ENCODE peak calls at places on chromosomes 1 and 21, in six cellular contexts. One of them, this sample, is unnamed.

GRCh38 chr1:21956720-21957552 is 19.8 kb upstream of the HSPG2 start:
- DNase-seq in PC-9: peak; percentile 97
- DNase-seq in AG04450: no peak
- DNase-seq in heart left ventricle: peak; percentile 87
- DNase-seq in keratinocyte: peak; percentile 98
- DNase-seq in fibroblast of villous mesenchyme: peak; percentile 24
- DNase-seq in this sample: peak; percentile 40

GRCh38 chr21:44931501-44932365 is 8.1 kb upstream of the SLX9 start:
- DNase-seq in heart left ventricle: no peak
- DNase-seq in fibroblast of villous mesenchyme: no peak
- DNase-seq in AG04450: no peak
- DNase-seq in keratinocyte: no peak
- DNase-seq in PC-9: no peak
- DNase-seq in this sample: no peak

GRCh38 chr1:30908886-30909777 is 574 bp upstream of the SDC3 start:
- DNase-seq in PC-9: no peak
- DNase-seq in keratinocyte: no peak
- DNase-seq in heart left ventricle: peak; percentile 42
- DNase-seq in AG04450: no peak
- DNase-seq in fibroblast of villous mesenchyme: no peak
- DNase-seq in this sample: no peak

GRCh38 chr1:36300526-36300925 is 5.6 kb upstream of the SH3D21 start:
- DNase-seq in fibroblast of villous mesenchyme: no peak
- DNase-seq in AG04450: no peak
- DNase-seq in PC-9: no peak
- DNase-seq in keratinocyte: peak; percentile 67
- DNase-seq in heart left ventricle: no peak
- DNase-seq in this sample: no peak

GRCh38 chr1:115144176-115144575 is 54.9 kb upstream of the TSPAN2 start:
- DNase-seq in fibroblast of villous mesenchyme: no peak
- DNase-seq in keratinocyte: no peak
- DNase-seq in heart left ventricle: no peak
- DNase-seq in AG04450: no peak
- DNase-seq in PC-9: no peak
- DNase-seq in this sample: no peak

GRCh38 chr1:228015276-228016180 is 8.7 kb downstream of the WNT3A start:
- DNase-seq in fibroblast of villous mesenchyme: peak; percentile 17
- DNase-seq in PC-9: peak; percentile 55
- DNase-seq in heart left ventricle: no peak
- DNase-seq in keratinocyte: no peak
- DNase-seq in AG04450: no peak
- DNase-seq in this sample: no peak

GRCh38 chr1:108791790-108792189 is 45.3 kb downstream of the STXBP3 start:
- DNase-seq in PC-9: no peak
- DNase-seq in AG04450: no peak
- DNase-seq in keratinocyte: no peak
- DNase-seq in fibroblast of villous mesenchyme: no peak
- DNase-seq in heart left ventricle: no peak
- DNase-seq in this sample: no peak

GRCh38 chr1:58783090-58783992 is 506 bp downstream of the JUN start:
- DNase-seq in keratinocyte: no peak
- DNase-seq in fibroblast of villous mesenchyme: peak; percentile 61
- DNase-seq in PC-9: peak; percentile 45
- DNase-seq in AG04450: no peak
- DNase-seq in heart left ventricle: peak; percentile 77
- DNase-seq in this sample: no peak

GRCh38 chr1:108057536-108057935 is 92.6 kb upstream of the VAV3 start:
- DNase-seq in PC-9: no peak
- DNase-seq in AG04450: no peak
- DNase-seq in fibroblast of villous mesenchyme: peak; percentile 72
- DNase-seq in heart left ventricle: peak; percentile 55
- DNase-seq in keratinocyte: no peak
- DNase-seq in this sample: no peak

GRCh38 chr1:92934395-92935378 is 26.6 kb downstream of the DIPK1A start:
- DNase-seq in AG04450: peak; percentile 50
- DNase-seq in heart left ventricle: peak; percentile 38
- DNase-seq in fibroblast of villous mesenchyme: peak; percentile 77
- DNase-seq in keratinocyte: no peak
- DNase-seq in PC-9: peak; percentile 30
- DNase-seq in this sample: peak; percentile 50

GRCh38 chr21:42777757-42778344 is 101.5 kb downstream of the WDR4 start:
- DNase-seq in PC-9: no peak
- DNase-seq in AG04450: no peak
- DNase-seq in heart left ventricle: no peak
- DNase-seq in fibroblast of villous mesenchyme: no peak
- DNase-seq in keratinocyte: no peak
- DNase-seq in this sample: no peak

GRCh38 chr1:22328331-22329170 is 123.1 kb upstream of the ZBTB40 start:
- DNase-seq in heart left ventricle: no peak
- DNase-seq in fibroblast of villous mesenchyme: no peak
- DNase-seq in PC-9: no peak
- DNase-seq in AG04450: no peak
- DNase-seq in keratinocyte: no peak
- DNase-seq in this sample: no peak

GRCh38 chr1:230424440-230425251 is 1.5 kb downstream of the PGBD5 start:
- DNase-seq in AG04450: no peak
- DNase-seq in PC-9: no peak
- DNase-seq in keratinocyte: no peak
- DNase-seq in fibroblast of villous mesenchyme: no peak
- DNase-seq in heart left ventricle: no peak
- DNase-seq in this sample: no peak

GRCh38 chr1:110481968-110482623 is 31.1 kb downstream of the PROK1 start:
- DNase-seq in keratinocyte: no peak
- DNase-seq in AG04450: no peak
- DNase-seq in PC-9: no peak
- DNase-seq in heart left ventricle: no peak
- DNase-seq in fibroblast of villous mesenchyme: peak; percentile 57
- DNase-seq in this sample: no peak

GRCh38 chr1:147849097-147849873 is 53.3 kb upstream of the GJA8 start:
- DNase-seq in fibroblast of villous mesenchyme: peak; percentile 29
- DNase-seq in PC-9: no peak
- DNase-seq in AG04450: no peak
- DNase-seq in heart left ventricle: no peak
- DNase-seq in keratinocyte: no peak
- DNase-seq in this sample: no peak

GRCh38 chr1:201456499-201457309 is 12.3 kb downstream of the PHLDA3 start:
- DNase-seq in heart left ventricle: peak; percentile 78
- DNase-seq in fibroblast of villous mesenchyme: peak; percentile 95
- DNase-seq in AG04450: peak; percentile 88
- DNase-seq in PC-9: peak; percentile 76
- DNase-seq in keratinocyte: no peak
- DNase-seq in this sample: no peak

GRCh38 chr21:46092811-46093667 is 4.9 kb upstream of the COL6A2 start:
- DNase-seq in fibroblast of villous mesenchyme: no peak
- DNase-seq in PC-9: no peak
- DNase-seq in keratinocyte: no peak
- DNase-seq in heart left ventricle: peak; percentile 35
- DNase-seq in AG04450: no peak
- DNase-seq in this sample: no peak

GRCh38 chr1:60564856-60565445 is 491.4 kb upstream of the C1orf87 start:
- DNase-seq in heart left ventricle: peak; percentile 23
- DNase-seq in AG04450: no peak
- DNase-seq in fibroblast of villous mesenchyme: no peak
- DNase-seq in keratinocyte: no peak
- DNase-seq in PC-9: no peak
- DNase-seq in this sample: no peak

GRCh38 chr21:31798842-31799691 is 67.1 kb upstream of the SCAF4 start:
- DNase-seq in keratinocyte: no peak
- DNase-seq in fibroblast of villous mesenchyme: no peak
- DNase-seq in AG04450: no peak
- DNase-seq in PC-9: no peak
- DNase-seq in heart left ventricle: no peak
- DNase-seq in this sample: no peak

GRCh38 chr1:16383917-16384316 is 16.9 kb downstream of the SZRD1 start:
- DNase-seq in AG04450: no peak
- DNase-seq in heart left ventricle: no peak
- DNase-seq in fibroblast of villous mesenchyme: no peak
- DNase-seq in PC-9: no peak
- DNase-seq in keratinocyte: no peak
- DNase-seq in this sample: no peak

GRCh38 chr1:84387480-84388163 is 10.7 kb upstream of the DNASE2B start:
- DNase-seq in fibroblast of villous mesenchyme: no peak
- DNase-seq in heart left ventricle: no peak
- DNase-seq in keratinocyte: no peak
- DNase-seq in PC-9: no peak
- DNase-seq in AG04450: no peak
- DNase-seq in this sample: no peak

DNA sequence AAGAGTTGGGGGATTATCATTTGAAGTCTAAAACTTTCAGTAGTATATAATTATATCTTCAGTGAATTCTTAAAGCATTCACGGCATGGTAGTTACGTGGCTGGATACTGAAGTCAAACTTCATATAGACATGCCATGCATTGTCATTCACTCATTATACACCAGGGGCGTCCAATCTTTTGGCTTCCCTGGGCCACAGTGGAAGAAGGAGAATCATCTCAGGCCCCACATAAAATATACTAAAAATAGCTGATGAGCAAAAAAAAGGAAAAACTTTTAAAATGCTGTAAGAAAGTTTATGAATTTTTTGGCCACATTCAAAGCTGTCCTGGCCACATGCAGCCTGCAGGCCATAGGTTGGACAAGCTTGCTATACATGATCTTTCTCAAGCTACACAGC is 43.8 kb downstream of the DENND1B start:
- DNase-seq in AG04450: no peak
- DNase-seq in PC-9: no peak
- DNase-seq in keratinocyte: no peak
- DNase-seq in fibroblast of villous mesenchyme: no peak
- DNase-seq in heart left ventricle: no peak
- DNase-seq in this sample: no peak
- TF ChIP-seq CTCF in AG04450: no peak
- TF ChIP-seq CTCF in PC-9: no peak
- TF ChIP-seq CTCF in keratinocyte: no peak
- TF ChIP-seq CTCF in fibroblast of villous mesenchyme: no peak
- TF ChIP-seq CTCF in heart left ventricle: no peak
- TF ChIP-seq CTCF in this sample: no peak

GRCh38 chr1:68228833-68229232 is 3.5 kb downstream of the WLS start:
- DNase-seq in heart left ventricle: no peak
- DNase-seq in PC-9: no peak
- DNase-seq in keratinocyte: no peak
- DNase-seq in fibroblast of villous mesenchyme: peak; percentile 65
- DNase-seq in AG04450: no peak
- DNase-seq in this sample: no peak
- H3K4me3 ChIP-seq in heart left ventricle: peak overlapping the region; percentile 87
- H3K4me3 ChIP-seq in PC-9: no peak overlapping the region
- H3K4me3 ChIP-seq in keratinocyte: no peak overlapping the region
- H3K4me3 ChIP-seq in fibroblast of villous mesenchyme: peak overlapping the region; percentile 89
- H3K4me3 ChIP-seq in AG04450: peak overlapping the region; percentile 76
- H3K4me3 ChIP-seq in this sample: no peak overlapping the region

DNA sequence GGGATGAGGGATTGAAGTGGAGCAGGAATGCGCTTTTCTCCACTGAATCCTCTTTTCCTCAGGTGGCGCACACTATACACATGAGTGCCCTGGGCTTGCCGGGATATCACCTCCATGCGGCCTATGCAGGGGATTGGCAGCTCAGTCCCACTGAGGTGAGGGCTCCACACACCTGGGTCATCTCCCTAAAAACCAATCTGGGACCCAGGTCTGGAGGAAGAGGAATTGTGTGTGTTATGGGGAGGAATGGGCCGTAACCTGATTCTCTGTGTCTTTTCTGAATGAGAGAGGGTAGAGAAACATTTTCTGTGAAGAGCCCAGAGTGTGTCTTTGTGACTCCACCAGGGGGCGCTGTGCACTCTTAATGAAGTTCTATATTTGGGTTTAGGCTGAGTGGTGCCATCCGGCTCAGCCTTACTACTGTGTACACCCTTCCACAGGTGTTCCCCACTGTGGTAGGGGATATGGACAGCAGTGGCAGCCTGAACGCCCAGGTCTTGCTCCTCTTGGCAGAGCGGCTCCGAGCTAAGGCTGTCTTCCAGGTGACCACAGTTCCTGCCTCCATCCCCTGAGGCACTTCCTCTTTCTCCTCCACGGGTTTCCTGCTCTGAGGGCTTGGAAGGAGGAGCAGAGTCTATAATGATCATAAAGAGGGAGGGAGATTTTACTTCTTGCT is 1.5 kb downstream of the TOMM40L start:
- DNase-seq in fibroblast of villous mesenchyme: peak; percentile 77
- DNase-seq in keratinocyte: peak; percentile 48
- DNase-seq in AG04450: no peak
- DNase-seq in PC-9: peak; percentile 69
- DNase-seq in heart left ventricle: peak; percentile 89
- DNase-seq in this sample: peak; percentile 54
- TF ChIP-seq CTCF in fibroblast of villous mesenchyme: peak; percentile 75
- TF ChIP-seq CTCF in keratinocyte: peak; percentile 77
- TF ChIP-seq CTCF in AG04450: peak; percentile 79
- TF ChIP-seq CTCF in PC-9: peak; percentile 95
- TF ChIP-seq CTCF in heart left ventricle: peak; percentile 94
- TF ChIP-seq CTCF in this sample: peak; percentile 75

GRCh38 chr1:42476605-42477004 is 13.5 kb downstream of the CCDC30 start:
- DNase-seq in keratinocyte: no peak
- DNase-seq in PC-9: no peak
- DNase-seq in AG04450: no peak
- DNase-seq in heart left ventricle: no peak
- DNase-seq in fibroblast of villous mesenchyme: no peak
- DNase-seq in this sample: no peak

GRCh38 chr1:42482635-42483153 is 19.6 kb downstream of the CCDC30 start:
- DNase-seq in fibroblast of villous mesenchyme: peak; percentile 4
- DNase-seq in AG04450: no peak
- DNase-seq in keratinocyte: no peak
- DNase-seq in heart left ventricle: no peak
- DNase-seq in PC-9: no peak
- DNase-seq in this sample: no peak

GRCh38 chr1:42477775-42478174 is 14.7 kb downstream of the CCDC30 start:
- DNase-seq in AG04450: no peak
- DNase-seq in fibroblast of villous mesenchyme: no peak
- DNase-seq in PC-9: no peak
- DNase-seq in keratinocyte: no peak
- DNase-seq in heart left ventricle: no peak
- DNase-seq in this sample: no peak

GRCh38 chr1:42480921-42481320 is 17.8 kb downstream of the CCDC30 start:
- DNase-seq in keratinocyte: no peak
- DNase-seq in fibroblast of villous mesenchyme: no peak
- DNase-seq in heart left ventricle: no peak
- DNase-seq in PC-9: no peak
- DNase-seq in AG04450: no peak
- DNase-seq in this sample: no peak

DNA sequence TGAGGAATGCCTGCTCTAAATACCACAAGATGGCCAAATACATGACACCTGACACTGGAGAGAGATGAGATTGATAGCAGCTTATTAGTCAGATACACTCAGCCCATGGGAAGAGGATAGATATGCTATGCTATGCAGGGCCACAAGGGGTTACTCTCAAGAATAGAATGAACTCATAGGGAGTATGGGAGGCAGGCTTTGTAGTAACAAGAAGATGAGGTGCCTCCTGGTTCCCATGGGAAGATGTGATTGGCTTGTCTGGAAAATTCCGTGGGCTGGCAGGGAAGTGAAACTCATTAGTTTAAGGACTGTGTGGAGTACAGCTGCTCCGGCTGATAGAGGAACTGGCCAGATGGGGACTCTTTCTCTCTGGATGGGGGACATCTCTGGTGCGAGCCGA is 16.5 kb downstream of the CCDC30 start:
- DNase-seq in heart left ventricle: peak; percentile 22
- DNase-seq in AG04450: no peak
- DNase-seq in fibroblast of villous mesenchyme: no peak
- DNase-seq in keratinocyte: no peak
- DNase-seq in PC-9: no peak
- DNase-seq in this sample: no peak
- H3K4me3 ChIP-seq in heart left ventricle: no peak overlapping the region
- H3K4me3 ChIP-seq in AG04450: no peak overlapping the region
- H3K4me3 ChIP-seq in fibroblast of villous mesenchyme: no peak overlapping the region
- H3K4me3 ChIP-seq in keratinocyte: no peak overlapping the region
- H3K4me3 ChIP-seq in PC-9: no peak overlapping the region
- H3K4me3 ChIP-seq in this sample: no peak overlapping the region

GRCh38 chr1:212233321-212233720 is 51.9 kb upstream of the PPP2R5A start:
- DNase-seq in PC-9: no peak
- DNase-seq in keratinocyte: no peak
- DNase-seq in AG04450: no peak
- DNase-seq in fibroblast of villous mesenchyme: no peak
- DNase-seq in heart left ventricle: no peak
- DNase-seq in this sample: no peak
- TF ChIP-seq CTCF in PC-9: no peak
- TF ChIP-seq CTCF in keratinocyte: no peak
- TF ChIP-seq CTCF in AG04450: no peak
- TF ChIP-seq CTCF in fibroblast of villous mesenchyme: no peak
- TF ChIP-seq CTCF in heart left ventricle: no peak
- TF ChIP-seq CTCF in this sample: no peak